ENCODE peak calls at places on chromosome 20, in eight cellular contexts. V is HFF-Myc, W is BE2C, B is body of pancreas, O is fibroblast of villous mesenchyme, S is hepatocyte, A is transverse colon, L is astrocyte of the spinal cord. P is an unnamed sample.

GRCh38 chr20:61525781-61526431 is 273.8 kb downstream of the CDH4 start:
- DNase-seq in V (no peak), W (no peak), B (no peak), O (peak; percentile 5), S (no peak), A (no peak), L (no peak), P (peak; percentile 37)

GRCh38 chr20:21505810-21506530 is 7.9 kb downstream of the NKX2-2 start:
- DNase-seq in V (no peak), W (peak; percentile 70), B (no peak), O (peak; percentile 22), S (peak; percentile 79), A (peak; percentile 45), L (no peak), P (peak; percentile 47)

GRCh38 chr20:58790440-58790839 is 60.3 kb downstream of the GNAS-AS1 start:
- DNase-seq in V (no peak), W (peak; percentile 49), B (no peak), O (no peak), S (no peak), A (no peak), L (no peak), P (no peak)

GRCh38 chr20:3808141-3808479 is 12.0 kb downstream of the CDC25B start:
- DNase-seq in V (peak; percentile 92), W (peak; percentile 60), B (peak; percentile 89), O (peak; percentile 97), S (peak; percentile 89), A (peak; percentile 89), L (peak; percentile 93), P (peak; percentile 63)

GRCh38 chr20:61057313-61058171 is 194.5 kb upstream of the CDH4 start:
- DNase-seq in V (no peak), W (no peak), B (no peak), O (no peak), S (no peak), A (no peak), L (no peak), P (no peak)

GRCh38 chr20:49349078-49349477 is 71.2 kb upstream of the ZNFX1 start:
- DNase-seq in V (no peak), W (no peak), B (no peak), O (no peak), S (no peak), A (no peak), L (no peak), P (no peak)

GRCh38 chr20:49426873-49427272 is 55.6 kb downstream of the KCNB1 start:
- DNase-seq in V (no peak), W (no peak), B (no peak), O (no peak), S (no peak), A (no peak), L (no peak), P (no peak)

GRCh38 chr20:7392551-7392950 is 547.7 kb downstream of the HAO1 start:
- DNase-seq in V (no peak), W (no peak), B (no peak), O (no peak), S (no peak), A (no peak), L (peak; percentile 48), P (peak; percentile 24)

GRCh38 chr20:13745784-13746183 is 38.9 kb downstream of the ESF1 start:
- DNase-seq in V (no peak), W (no peak), B (no peak), O (no peak), S (no peak), A (no peak), L (no peak), P (no peak)

GRCh38 chr20:31606678-31606927 is 1.5 kb downstream of the ID1 start:
- DNase-seq in V (no peak), W (no peak), B (no peak), O (no peak), S (no peak), A (peak; percentile 27), L (peak; percentile 33), P (no peak)

GRCh38 chr20:31605031-31605901 is at the start of gene ID1:
- DNase-seq in V (peak; percentile 81), W (peak; percentile 98), B (peak; percentile 94), O (peak; percentile 97), S (peak; percentile 100), A (peak; percentile 97), L (peak; percentile 98), P (peak; percentile 97)

GRCh38 chr20:31604567-31605030 is 490 bp upstream of the ID1 start:
- DNase-seq in V (no peak), W (peak; percentile 49), B (no peak), O (no peak), S (no peak), A (no peak), L (no peak), P (no peak)

GRCh38 chr20:31606928-31607639 is 2.0 kb downstream of the ID1 start:
- DNase-seq in V (no peak), W (peak; percentile 77), B (no peak), O (peak; percentile 84), S (peak; percentile 90), A (peak; percentile 55), L (peak; percentile 85), P (peak; percentile 82)

GRCh38 chr20:31605902-31606677 is 1.0 kb downstream of the ID1 start:
- DNase-seq in V (no peak), W (peak; percentile 43), B (no peak), O (peak; percentile 45), S (peak; percentile 59), A (peak; percentile 57), L (no peak), P (peak; percentile 49)
- TF ChIP-seq CTCF in V (no peak), W (no peak), B (no peak), O (no peak), S (no peak), A (no peak), L (no peak), P (peak; percentile 1)

GRCh38 chr20:35111141-35111888 is 18.7 kb upstream of the TRPC4AP start:
- DNase-seq in V (no peak), W (no peak), B (no peak), O (no peak), S (no peak), A (no peak), L (peak; percentile 81), P (peak; percentile 67)
- H3K4me3 ChIP-seq in V (no peak overlapping the region), W (no peak overlapping the region), B (no peak overlapping the region), O (no peak overlapping the region), S (no peak overlapping the region), A (no peak overlapping the region), L (no peak overlapping the region), P (no peak overlapping the region)

DNA sequence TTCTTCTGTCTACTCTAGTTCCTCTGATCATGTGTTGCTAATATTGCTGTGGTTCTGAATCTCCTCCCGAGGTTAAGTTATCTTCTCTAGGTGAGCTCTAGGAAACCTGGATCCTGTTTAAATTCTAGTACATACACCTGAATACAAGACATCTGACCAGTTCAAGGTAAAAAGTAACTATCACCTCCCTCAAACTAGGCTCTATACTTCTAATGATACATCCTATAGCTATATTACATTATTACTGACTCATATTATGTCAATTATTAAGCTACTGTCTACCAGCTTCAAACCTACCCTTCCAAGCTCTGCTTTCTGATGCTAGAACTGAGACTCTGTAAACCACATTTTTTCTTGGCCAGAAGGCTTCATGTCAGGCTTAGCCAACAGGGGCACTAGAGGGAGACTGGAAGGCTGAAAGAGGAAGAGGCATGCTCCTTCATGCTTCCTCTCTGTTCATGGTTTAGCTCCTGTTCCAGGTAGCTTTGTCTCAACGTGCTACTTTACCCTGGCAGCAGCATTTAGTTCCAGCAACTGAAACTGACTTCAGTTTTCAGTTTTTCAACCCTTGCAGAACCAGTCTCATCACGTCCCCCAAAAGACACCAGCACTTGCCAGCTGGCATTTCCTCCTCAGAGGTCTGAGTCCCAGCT is 148.4 kb upstream of the TOP1 start:
- DNase-seq in V (no peak), W (no peak), B (no peak), O (no peak), S (no peak), A (no peak), L (no peak), P (peak; percentile 13)
- TF ChIP-seq CTCF in V (no peak), W (no peak), B (no peak), O (no peak), S (no peak), A (no peak), L (no peak), P (peak; percentile 35)

DNA sequence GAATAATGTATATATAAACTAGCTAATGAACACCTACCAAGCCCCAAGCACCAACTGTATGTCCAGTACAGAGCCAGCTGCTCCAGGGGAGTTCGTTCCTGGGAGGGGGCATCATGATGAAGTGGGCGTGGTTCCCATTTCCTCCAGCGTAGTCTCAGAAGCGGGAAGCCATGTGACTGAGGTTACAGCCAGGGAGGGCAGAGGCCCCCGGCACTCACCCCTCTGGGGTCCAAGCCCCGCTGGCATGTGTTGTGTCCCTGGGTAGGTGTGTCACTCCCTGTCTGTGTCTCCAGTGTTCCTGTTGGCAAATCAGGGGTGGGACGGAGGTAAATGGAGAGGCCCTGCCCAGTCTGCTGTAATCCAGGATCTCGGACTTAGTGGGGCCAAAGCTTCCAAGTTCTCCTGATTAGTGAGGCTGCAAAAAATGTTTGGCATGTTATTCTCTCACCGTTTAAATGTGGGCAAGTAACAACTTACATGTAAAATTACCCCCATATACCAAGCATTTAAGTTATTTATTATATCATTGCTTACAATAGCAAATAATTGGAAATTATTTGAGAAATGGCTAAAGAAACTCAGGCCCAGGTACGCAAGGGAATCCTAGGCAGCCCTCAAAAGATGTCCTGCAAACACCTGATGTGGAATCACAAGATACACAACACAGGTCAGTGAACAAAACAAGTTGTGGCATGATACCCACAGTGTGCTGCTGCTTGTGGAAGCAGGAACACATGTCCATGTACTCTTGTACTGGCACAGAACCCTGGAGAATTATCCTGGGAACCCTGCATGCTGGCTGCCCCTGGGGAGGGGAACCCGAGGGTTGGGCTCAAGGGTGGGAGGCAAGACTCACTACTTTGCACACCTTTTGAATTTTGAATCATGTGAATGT is 22.2 kb downstream of the FAM110A start:
- DNase-seq in V (no peak), W (no peak), B (no peak), O (no peak), S (no peak), A (no peak), L (no peak), P (no peak)
- H3K4me3 ChIP-seq in V (no peak overlapping the region), W (no peak overlapping the region), B (no peak overlapping the region), O (no peak overlapping the region), S (no peak overlapping the region), A (no peak overlapping the region), L (no peak overlapping the region), P (no peak overlapping the region)

DNA sequence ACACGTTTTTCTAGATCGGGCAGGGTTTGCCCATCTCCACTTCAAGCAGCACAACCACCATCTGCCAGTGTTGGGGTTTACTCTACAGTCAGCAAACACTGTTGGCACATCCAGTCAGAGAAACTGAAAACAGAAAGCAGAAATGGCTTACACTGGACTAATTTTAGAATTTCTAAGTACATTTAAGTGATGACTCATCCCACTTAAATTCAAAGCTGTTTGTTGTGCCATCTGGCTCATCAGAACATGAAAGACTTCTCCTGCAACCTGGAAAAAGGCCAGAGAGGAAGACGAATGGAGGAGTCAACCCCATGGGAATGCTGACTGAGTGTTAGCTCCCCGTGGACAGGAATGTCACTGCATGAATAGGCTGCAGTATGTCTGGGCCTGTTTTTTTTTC is 21.8 kb downstream of the FAM209B start:
- DNase-seq in V (peak; percentile 98), W (peak; percentile 22), B (peak; percentile 33), O (peak; percentile 97), S (peak; percentile 75), A (peak; percentile 29), L (peak; percentile 97), P (peak; percentile 98)
- TF ChIP-seq CTCF in V (no peak), W (no peak), B (no peak), O (peak; percentile 23), S (no peak), A (no peak), L (no peak), P (peak; percentile 29)

GRCh38 chr20:37195018-37195417 is 15.7 kb upstream of the MROH8 start:
- DNase-seq in V (no peak), W (no peak), B (no peak), O (no peak), S (no peak), A (no peak), L (no peak), P (no peak)
- H3K4me3 ChIP-seq in V (no peak overlapping the region), W (no peak overlapping the region), B (no peak overlapping the region), O (no peak overlapping the region), S (no peak overlapping the region), A (no peak overlapping the region), L (no peak overlapping the region), P (no peak overlapping the region)